ENCODE peak calls at places on chromosomes 11 and 22, in five cellular contexts. L is IMR-90, M is HL-60, Y is dorsolateral prefrontal cortex, I is spleen. Q is an unnamed sample.

GRCh38 chr11:94854770-94855633 is 86.8 kb downstream of the AMOTL1 start:
- DNase-seq in I (no peak), Y (no peak), M (no peak), L (no peak), Q (no peak)

GRCh38 chr11:57406337-57406904 is 16.0 kb upstream of the PRG2 start:
- DNase-seq in I (no peak), Y (no peak), L (peak; percentile 39), M (peak; percentile 72), Q (peak; percentile 31)

GRCh38 chr11:30422828-30423648 is 100.1 kb downstream of the ARL14EP start:
- DNase-seq in M (no peak), I (no peak), L (no peak), Y (no peak), Q (no peak)

GRCh38 chr22:29394931-29395581 is 6.7 kb upstream of the AP1B1 start:
- DNase-seq in M (peak; percentile 65), Y (peak; percentile 75), I (peak; percentile 85), L (peak; percentile 72), Q (peak; percentile 78)

GRCh38 chr22:22812031-22812905 is 75.3 kb upstream of the IGLL5 start:
- DNase-seq in I (peak; percentile 41), L (no peak), Y (no peak), M (no peak), Q (no peak)

GRCh38 chr11:122917311-122917710 is 34.8 kb downstream of the JHY start:
- DNase-seq in M (no peak), I (no peak), L (peak; percentile 32), Y (no peak), Q (peak; percentile 35)

GRCh38 chr11:31813242-31813960 is 2.3 kb upstream of the PAX6 start:
- DNase-seq in M (no peak), L (no peak), I (no peak), Y (no peak), Q (no peak)

GRCh38 chr11:124716596-124716995 is 23.1 kb upstream of the NRGN start:
- DNase-seq in M (no peak), L (peak; percentile 27), Y (no peak), I (no peak), Q (peak; percentile 20)

GRCh38 chr22:46293591-46294260 is 2.9 kb upstream of the GTSE1 start:
- DNase-seq in Y (peak; percentile 45), M (peak; percentile 35), I (peak; percentile 84), L (peak; percentile 53), Q (peak; percentile 59)

GRCh38 chr22:17808688-17809403 is 34.6 kb upstream of the BID start:
- DNase-seq in M (no peak), Y (no peak), L (peak; percentile 6), I (no peak), Q (no peak)

GRCh38 chr11:58775066-58775708 is 43.4 kb upstream of the GLYAT start:
- DNase-seq in M (no peak), L (no peak), I (no peak), Y (no peak), Q (no peak)

GRCh38 chr22:43317252-43317651 is 25.9 kb downstream of the SCUBE1 start:
- DNase-seq in I (no peak), M (no peak), Y (no peak), L (no peak), Q (no peak)

GRCh38 chr11:72655896-72656464 is 18.2 kb downstream of the PDE2A start:
- DNase-seq in M (no peak), Y (no peak), I (no peak), L (no peak), Q (no peak)

GRCh38 chr22:40463017-40463631 is 92.7 kb downstream of the SGSM3 start:
- DNase-seq in M (peak; percentile 91), L (no peak), I (peak; percentile 84), Y (no peak), Q (no peak)

GRCh38 chr11:95788921-95789505 is 569 bp downstream of the FAM76B start:
- DNase-seq in Y (peak; percentile 28), L (peak; percentile 43), M (peak; percentile 38), I (no peak), Q (peak; percentile 46)

GRCh38 chr11:61870429-61871039 is 20.8 kb downstream of the FADS3 start:
- DNase-seq in Y (no peak), L (no peak), I (no peak), M (no peak), Q (peak; percentile 40)

GRCh38 chr11:14972581-14973490 is 685 bp upstream of the CALCA start:
- DNase-seq in M (no peak), Y (no peak), L (no peak), I (no peak), Q (no peak)

GRCh38 chr22:11253000-11253511 is 4274.9 kb upstream of the OR11H1 start:
- DNase-seq in M (no peak), I (peak; percentile 73), Y (no peak), L (no peak), Q (no peak)

GRCh38 chr11:33734441-33735165 is 1.6 kb downstream of the CD59 start:
- DNase-seq in M (no peak), L (no peak), Y (no peak), I (no peak), Q (peak; percentile 77)

GRCh38 chr11:128409476-128409875 is 177.9 kb downstream of the ETS1 start:
- DNase-seq in I (no peak), L (peak; percentile 94), M (no peak), Y (no peak), Q (peak; percentile 66)

GRCh38 chr11:19546325-19546724 is 166.3 kb upstream of the NAV2 start:
- DNase-seq in I (no peak), M (no peak), L (no peak), Y (no peak), Q (no peak)

GRCh38 chr11:105046898-105047579 is 1.9 kb upstream of the CARD16 start:
- DNase-seq in Y (no peak), I (no peak), L (peak; percentile 100), M (no peak), Q (peak; percentile 98)

GRCh38 chr11:81237139-81237538 is 1496.5 kb downstream of the FAM181B start:
- DNase-seq in L (peak; percentile 4), M (peak; percentile 11), Y (no peak), I (no peak), Q (peak; percentile 50)

GRCh38 chr11:111540921-111541208 is 345 bp downstream of the LAYN start:
- DNase-seq in I (no peak), L (no peak), Y (no peak), M (no peak), Q (no peak)

GRCh38 chr22:27397948-27398330 is 403.6 kb downstream of the MN1 start:
- DNase-seq in M (no peak), Y (no peak), L (peak; percentile 50), I (no peak), Q (no peak)

GRCh38 chr11:72023335-72023734 is 24.6 kb downstream of the IL18BP start:
- DNase-seq in L (no peak), I (no peak), M (no peak), Y (no peak), Q (no peak)

GRCh38 chr11:73931039-73931645 is 19.7 kb upstream of the DNAJB13 start:
- DNase-seq in Y (peak; percentile 44), I (no peak), M (peak; percentile 61), L (peak; percentile 84), Q (peak; percentile 82)

GRCh38 chr22:50313021-50313420 is 5.6 kb upstream of the PLXNB2 start:
- DNase-seq in Y (no peak), I (no peak), M (no peak), L (no peak), Q (no peak)

GRCh38 chr11:69337211-69337721 is 43.3 kb downstream of the MYEOV start:
- DNase-seq in L (peak; percentile 93), Y (no peak), I (no peak), M (no peak), Q (peak; percentile 27)

GRCh38 chr11:124174001-124174400 is 9.1 kb upstream of the OR10D3 start:
- DNase-seq in L (peak; percentile 64), Y (no peak), M (no peak), I (no peak), Q (peak; percentile 84)

GRCh38 chr11:35138058-35138457 is 913 bp upstream of the CD44 start:
- DNase-seq in L (no peak), Y (no peak), M (no peak), I (no peak), Q (no peak)
- H3K4me3 ChIP-seq in L (peak overlapping the region; percentile 74), Y (no peak overlapping the region), M (no peak overlapping the region), I (peak overlapping the region; percentile 75), Q (no peak overlapping the region)

GRCh38 chr22:37472418-37473006 is 13.7 kb downstream of the MFNG start:
- DNase-seq in L (peak; percentile 28), M (no peak), Y (no peak), I (no peak), Q (no peak)
- TF ChIP-seq CTCF in L (peak; percentile 60), M (peak; percentile 62), Y (peak; percentile 37), I (peak; percentile 68), Q (peak; percentile 75)

GRCh38 chr22:37852418-37852817 is 3.2 kb downstream of the EIF3L start:
- DNase-seq in L (no peak), Y (no peak), I (no peak), M (no peak), Q (no peak)

GRCh38 chr22:37848587-37849088 is 581 bp upstream of the EIF3L start:
- DNase-seq in M (peak; percentile 54), I (no peak), L (peak; percentile 16), Y (no peak), Q (peak; percentile 25)

GRCh38 chr22:37854946-37855345 is 5.7 kb downstream of the EIF3L start:
- DNase-seq in Y (no peak), M (no peak), L (no peak), I (no peak), Q (no peak)

GRCh38 chr22:37849089-37849751 is at the start of gene EIF3L:
- DNase-seq in M (peak; percentile 94), Y (peak; percentile 89), L (peak; percentile 84), I (peak; percentile 98), Q (peak; percentile 90)

GRCh38 chr22:37850801-37851200 is 1.6 kb downstream of the EIF3L start:
- DNase-seq in M (no peak), Y (no peak), I (no peak), L (no peak), Q (no peak)
- H3K4me3 ChIP-seq in M (no peak overlapping the region), Y (no peak overlapping the region), I (no peak overlapping the region), L (no peak overlapping the region), Q (no peak overlapping the region)

GRCh38 chr22:24823787-24824186 is 17.8 kb downstream of the SGSM1 start:
- DNase-seq in M (no peak), L (no peak), I (no peak), Y (no peak), Q (no peak)

GRCh38 chr22:24824250-24824649 is 18.2 kb downstream of the SGSM1 start:
- DNase-seq in M (no peak), I (no peak), Y (no peak), L (no peak), Q (no peak)

GRCh38 chr22:24827305-24827704 is 21.3 kb downstream of the SGSM1 start:
- DNase-seq in I (peak; percentile 65), M (no peak), L (no peak), Y (no peak), Q (no peak)

GRCh38 chr22:24824915-24825314 is 18.9 kb downstream of the SGSM1 start:
- DNase-seq in M (no peak), Y (no peak), I (no peak), L (no peak), Q (no peak)

DNA sequence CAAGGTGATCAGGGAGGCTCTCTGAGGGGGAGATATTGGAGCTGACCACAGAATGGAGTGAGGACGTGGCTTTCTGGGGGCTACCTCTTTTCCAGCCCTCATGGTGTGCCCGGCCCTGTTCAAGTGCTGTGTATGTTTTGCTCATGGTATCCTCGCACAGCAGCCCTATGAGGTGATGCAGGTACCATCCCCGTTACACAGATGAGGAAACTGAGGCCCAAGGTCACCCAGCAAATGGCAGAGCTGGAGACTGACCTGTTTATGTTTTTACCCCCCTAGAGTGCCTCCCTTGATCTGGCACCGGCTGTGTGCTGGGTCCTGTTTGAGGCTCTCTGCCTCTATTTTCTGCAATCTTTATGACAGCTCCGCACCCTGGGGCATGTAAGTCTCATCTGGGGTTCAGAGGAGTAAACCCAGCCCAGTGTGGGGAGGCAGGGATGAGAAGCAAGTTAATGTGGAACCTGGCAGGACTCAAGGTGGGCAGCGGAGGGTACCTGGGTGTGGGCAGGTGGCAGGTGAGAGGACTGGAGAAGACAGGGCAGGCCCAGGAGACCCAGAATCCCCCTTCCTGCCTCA is 20.8 kb downstream of the SGSM1 start:
- DNase-seq in M (no peak), Y (no peak), I (no peak), L (no peak), Q (no peak)
- TF ChIP-seq CTCF in M (no peak), Y (no peak), I (no peak), L (no peak), Q (no peak)